ENCODE peak calls at places on chromosomes 3 and 15, in ten cellular contexts. F is breast epithelium; G is CD8-positive, alpha-beta T cell; X is heart right ventricle; W is AG09309; R is AG10803; N is fibroblast of pulmonary artery; C is cardiac muscle cell; D is transverse colon; L is upper lobe of right lung. I is an unnamed sample.

GRCh38 chr3:151226088-151226563 is 23.1 kb upstream of the GPR171 start:
- DNase-seq in F (no peak), G (no peak), X (no peak), W (peak), R (peak), N (peak), C (no peak), D (no peak), L (no peak), I (peak)

GRCh38 chr3:111667621-111668239 is 72.6 kb upstream of the ZBED2 start:
- DNase-seq in F (no peak), G (peak), X (no peak), W (no peak), R (peak), N (peak), C (no peak), D (peak), L (no peak), I (peak)

GRCh38 chr3:124322309-124322880 is 330.5 kb upstream of the ROPN1 start:
- DNase-seq in F (no peak), G (no peak), X (no peak), W (no peak), R (no peak), N (no peak), C (no peak), D (no peak), L (no peak), I (no peak)

GRCh38 chr3:140546649-140547048 is 131.2 kb upstream of the TRIM42 start:
- DNase-seq in F (no peak), G (no peak), X (no peak), W (no peak), R (no peak), N (no peak), C (no peak), D (no peak), L (no peak), I (no peak)

GRCh38 chr15:65033659-65034269 is 4.3 kb upstream of the MTFMT start:
- DNase-seq in F (no peak), G (no peak), X (no peak), W (no peak), R (peak), N (peak), C (no peak), D (peak), L (no peak), I (peak)

GRCh38 chr3:68271145-68271544 is 616.7 kb upstream of the SUCLG2 start:
- DNase-seq in F (no peak), G (no peak), X (no peak), W (no peak), R (no peak), N (no peak), C (no peak), D (no peak), L (no peak), I (no peak)

GRCh38 chr3:148158210-148158609 is 539.5 kb upstream of the AGTR1 start:
- DNase-seq in F (no peak), G (no peak), X (no peak), W (peak), R (peak), N (peak), C (no peak), D (no peak), L (no peak), I (peak)

GRCh38 chr15:62390793-62391543 is 225.9 kb upstream of the C2CD4B start:
- DNase-seq in F (no peak), G (peak), X (peak), W (no peak), R (peak), N (peak), C (peak), D (peak), L (peak), I (peak)

GRCh38 chr3:128603313-128603712 is 47.3 kb downstream of the RPN1 start:
- DNase-seq in F (no peak), G (no peak), X (no peak), W (no peak), R (no peak), N (no peak), C (no peak), D (no peak), L (no peak), I (no peak)

GRCh38 chr3:176430244-176430893 is 766.9 kb downstream of the TBL1XR1 start:
- DNase-seq in F (no peak), G (no peak), X (no peak), W (peak), R (peak), N (peak), C (peak), D (no peak), L (no peak), I (peak)

GRCh38 chr15:93027413-93027812 is 61.6 kb downstream of the RGMA start:
- DNase-seq in F (no peak), G (no peak), X (no peak), W (no peak), R (peak), N (no peak), C (no peak), D (no peak), L (no peak), I (peak)

GRCh38 chr15:98800437-98801233 is 152.3 kb downstream of the IGF1R start:
- DNase-seq in F (no peak), G (no peak), X (peak), W (peak), R (peak), N (peak), C (peak), D (peak), L (no peak), I (peak)
- H3K4me3 ChIP-seq in F (peak), G (no peak), X (no peak), W (no peak), R (peak), N (peak), C (no peak), D (no peak), L (no peak), I (peak)

DNA sequence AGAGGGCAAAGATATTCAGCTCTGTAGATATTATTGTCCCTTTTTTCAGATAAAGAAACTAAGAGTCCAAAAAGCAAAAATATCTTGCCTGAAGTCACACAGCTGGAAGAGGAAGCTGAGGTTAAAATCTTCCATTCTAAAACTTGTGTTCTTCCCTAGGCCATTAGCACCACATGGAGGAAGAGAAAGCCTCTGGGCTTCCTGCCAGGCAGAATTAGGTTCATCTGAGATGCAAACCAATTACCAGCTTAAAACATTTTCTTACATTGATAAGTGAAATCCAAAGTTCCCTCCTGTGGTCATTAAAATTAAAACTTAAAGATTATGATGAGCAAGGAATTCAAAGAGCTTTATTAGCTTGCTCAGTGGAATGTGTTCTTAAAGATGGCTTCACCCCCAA is 235.3 kb upstream of the SETMAR start:
- DNase-seq in F (no peak), G (no peak), X (no peak), W (no peak), R (no peak), N (no peak), C (no peak), D (no peak), L (no peak), I (no peak)
- TF ChIP-seq CTCF in F (no peak), G (no peak), X (no peak), W (no peak), R (no peak), N (no peak), C (no peak), D (no peak), L (no peak), I (no peak)

GRCh38 chr3:9399746-9400145 is 2.3 kb downstream of the SETD5 start:
- DNase-seq in F (peak), G (no peak), X (peak), W (peak), R (peak), N (peak), C (peak), D (peak), L (peak), I (peak)

GRCh38 chr3:9403463-9403862 is 6.0 kb downstream of the SETD5 start:
- DNase-seq in F (no peak), G (no peak), X (no peak), W (no peak), R (no peak), N (no peak), C (no peak), D (no peak), L (no peak), I (no peak)

GRCh38 chr3:9402410-9403228 is 5.2 kb downstream of the SETD5 start:
- DNase-seq in F (no peak), G (no peak), X (no peak), W (no peak), R (no peak), N (peak), C (peak), D (peak), L (no peak), I (no peak)

GRCh38 chr3:9400626-9401025 is 3.2 kb downstream of the SETD5 start:
- DNase-seq in F (no peak), G (no peak), X (no peak), W (no peak), R (no peak), N (no peak), C (peak), D (no peak), L (no peak), I (no peak)

GRCh38 chr3:9401986-9402385 is 4.6 kb downstream of the SETD5 start:
- DNase-seq in F (no peak), G (no peak), X (no peak), W (no peak), R (no peak), N (no peak), C (no peak), D (no peak), L (no peak), I (no peak)
- H3K4me3 ChIP-seq in F (peak), G (no peak), X (no peak), W (no peak), R (peak), N (peak), C (no peak), D (no peak), L (no peak), I (peak)

GRCh38 chr3:103295974-103296570 is 861.3 kb downstream of the ZPLD1 start:
- DNase-seq in F (no peak), G (no peak), X (no peak), W (peak), R (peak), N (peak), C (peak), D (no peak), L (no peak), I (no peak)
- TF ChIP-seq CTCF in F (no peak), G (no peak), X (peak), W (peak), R (peak), N (peak), C (no peak), D (no peak), L (no peak), I (no peak)

GRCh38 chr3:71701251-71701650 is 24.0 kb downstream of the EIF4E3 start:
- DNase-seq in F (no peak), G (no peak), X (no peak), W (no peak), R (no peak), N (no peak), C (no peak), D (no peak), L (no peak), I (no peak)
- H3K4me3 ChIP-seq in F (no peak), G (no peak), X (no peak), W (no peak), R (no peak), N (no peak), C (no peak), D (no peak), L (no peak), I (no peak)

I was measured in fibroblast of the aortic adventitia.